ENCODE peak calls at places on chromosome 6, in five cellular contexts. One of them, this sample, is unnamed.

GRCh38 chr6:170371588-170371987 is 65.0 kb downstream of the FAM120B start:
- DNase-seq in GM12891: no peak
- DNase-seq in breast epithelium: no peak
- DNase-seq in HCT116: no peak
- DNase-seq in prostate gland: no peak
- DNase-seq in this sample: no peak

GRCh38 chr6:87279051-87279595 is 43.3 kb upstream of the SMIM8 start:
- DNase-seq in GM12891: no peak
- DNase-seq in breast epithelium: no peak
- DNase-seq in HCT116: no peak
- DNase-seq in prostate gland: no peak
- DNase-seq in this sample: no peak

GRCh38 chr6:168215121-168215808 is 104.3 kb downstream of the DACT2 start:
- DNase-seq in GM12891: no peak
- DNase-seq in breast epithelium: peak; percentile 7
- DNase-seq in HCT116: no peak
- DNase-seq in prostate gland: no peak
- DNase-seq in this sample: no peak

GRCh38 chr6:138105446-138105845 is 1.8 kb downstream of the PERP start:
- DNase-seq in GM12891: no peak
- DNase-seq in breast epithelium: peak; percentile 71
- DNase-seq in HCT116: no peak
- DNase-seq in prostate gland: peak; percentile 67
- DNase-seq in this sample: no peak

GRCh38 chr6:136014454-136015421 is 163.2 kb downstream of the PDE7B start:
- DNase-seq in GM12891: no peak
- DNase-seq in breast epithelium: no peak
- DNase-seq in HCT116: no peak
- DNase-seq in prostate gland: no peak
- DNase-seq in this sample: no peak

GRCh38 chr6:35028781-35029180 is 112.4 kb downstream of the TCP11 start:
- DNase-seq in GM12891: no peak
- DNase-seq in breast epithelium: no peak
- DNase-seq in HCT116: no peak
- DNase-seq in prostate gland: no peak
- DNase-seq in this sample: no peak

GRCh38 chr6:67449602-67450001 is 1185.5 kb upstream of the ADGRB3 start:
- DNase-seq in GM12891: no peak
- DNase-seq in breast epithelium: no peak
- DNase-seq in HCT116: no peak
- DNase-seq in prostate gland: no peak
- DNase-seq in this sample: no peak

GRCh38 chr6:692356-692851 is 535 bp downstream of the EXOC2 start:
- DNase-seq in GM12891: peak; percentile 62
- DNase-seq in breast epithelium: no peak
- DNase-seq in HCT116: peak; percentile 33
- DNase-seq in prostate gland: no peak
- DNase-seq in this sample: peak; percentile 55

GRCh38 chr6:41932378-41932777 is 9.2 kb downstream of the CCND3 start:
- DNase-seq in GM12891: no peak
- DNase-seq in breast epithelium: no peak
- DNase-seq in HCT116: no peak
- DNase-seq in prostate gland: no peak
- DNase-seq in this sample: no peak

GRCh38 chr6:88238065-88238464 is 71.9 kb upstream of the CNR1 start:
- DNase-seq in GM12891: peak; percentile 15
- DNase-seq in breast epithelium: no peak
- DNase-seq in HCT116: peak; percentile 13
- DNase-seq in prostate gland: no peak
- DNase-seq in this sample: peak; percentile 22

GRCh38 chr6:126657556-126658129 is 317.7 kb downstream of the CENPW start:
- DNase-seq in GM12891: no peak
- DNase-seq in breast epithelium: no peak
- DNase-seq in HCT116: peak; percentile 39
- DNase-seq in prostate gland: no peak
- DNase-seq in this sample: no peak

GRCh38 chr6:90079555-90080490 is 185.6 kb downstream of the GJA10 start:
- DNase-seq in GM12891: no peak
- DNase-seq in breast epithelium: no peak
- DNase-seq in HCT116: no peak
- DNase-seq in prostate gland: no peak
- DNase-seq in this sample: no peak

GRCh38 chr6:117508450-117508971 is 26.0 kb downstream of the DCBLD1 start:
- DNase-seq in GM12891: no peak
- DNase-seq in breast epithelium: no peak
- DNase-seq in HCT116: no peak
- DNase-seq in prostate gland: no peak
- DNase-seq in this sample: no peak

GRCh38 chr6:36130672-36131516 is 581 bp downstream of the MAPK13 start:
- DNase-seq in GM12891: peak; percentile 43
- DNase-seq in breast epithelium: no peak
- DNase-seq in HCT116: peak; percentile 31
- DNase-seq in prostate gland: peak; percentile 27
- DNase-seq in this sample: peak; percentile 53

GRCh38 chr6:126539022-126539421 is 199.1 kb downstream of the CENPW start:
- DNase-seq in GM12891: no peak
- DNase-seq in breast epithelium: no peak
- DNase-seq in HCT116: peak; percentile 67
- DNase-seq in prostate gland: no peak
- DNase-seq in this sample: no peak

GRCh38 chr6:95489185-95489863 is 88.0 kb upstream of the MANEA start:
- DNase-seq in GM12891: no peak
- DNase-seq in breast epithelium: no peak
- DNase-seq in HCT116: no peak
- DNase-seq in prostate gland: no peak
- DNase-seq in this sample: no peak

GRCh38 chr6:157181649-157182048 is 141.7 kb downstream of the TMEM242 start:
- DNase-seq in GM12891: no peak
- DNase-seq in breast epithelium: no peak
- DNase-seq in HCT116: peak; percentile 37
- DNase-seq in prostate gland: no peak
- DNase-seq in this sample: no peak

GRCh38 chr6:145824344-145824743 is 9.7 kb upstream of the FBXO30 start:
- DNase-seq in GM12891: no peak
- DNase-seq in breast epithelium: no peak
- DNase-seq in HCT116: no peak
- DNase-seq in prostate gland: no peak
- DNase-seq in this sample: no peak

GRCh38 chr6:29887819-29888581 is 54.3 kb upstream of the HLA-A start:
- DNase-seq in GM12891: peak; percentile 45
- DNase-seq in breast epithelium: no peak
- DNase-seq in HCT116: peak; percentile 18
- DNase-seq in prostate gland: peak; percentile 42
- DNase-seq in this sample: peak; percentile 71

GRCh38 chr6:20211941-20212391 is 303 bp downstream of the MBOAT1 start:
- DNase-seq in GM12891: no peak
- DNase-seq in breast epithelium: peak; percentile 32
- DNase-seq in HCT116: no peak
- DNase-seq in prostate gland: peak; percentile 54
- DNase-seq in this sample: no peak

GRCh38 chr6:77063494-77063893 is 399.8 kb downstream of the HTR1B start:
- DNase-seq in GM12891: no peak
- DNase-seq in breast epithelium: no peak
- DNase-seq in HCT116: no peak
- DNase-seq in prostate gland: no peak
- DNase-seq in this sample: no peak

GRCh38 chr6:37396571-37397185 is 36.3 kb upstream of the CMTR1 start:
- DNase-seq in GM12891: no peak
- DNase-seq in breast epithelium: no peak
- DNase-seq in HCT116: no peak
- DNase-seq in prostate gland: no peak
- DNase-seq in this sample: no peak

GRCh38 chr6:22248513-22249308 is 48.1 kb downstream of the PRL start:
- DNase-seq in GM12891: no peak
- DNase-seq in breast epithelium: no peak
- DNase-seq in HCT116: no peak
- DNase-seq in prostate gland: no peak
- DNase-seq in this sample: no peak

GRCh38 chr6:71294121-71294523 is 5.5 kb downstream of the OGFRL1 start:
- DNase-seq in GM12891: no peak
- DNase-seq in breast epithelium: no peak
- DNase-seq in HCT116: no peak
- DNase-seq in prostate gland: no peak
- DNase-seq in this sample: no peak

GRCh38 chr6:44645276-44645675 is 257.8 kb downstream of the CDC5L start:
- DNase-seq in GM12891: no peak
- DNase-seq in breast epithelium: no peak
- DNase-seq in HCT116: no peak
- DNase-seq in prostate gland: no peak
- DNase-seq in this sample: no peak

GRCh38 chr6:138293996-138294395 is 75.7 kb upstream of the PBOV1 start:
- DNase-seq in GM12891: no peak
- DNase-seq in breast epithelium: no peak
- DNase-seq in HCT116: no peak
- DNase-seq in prostate gland: no peak
- DNase-seq in this sample: no peak

GRCh38 chr6:39859025-39859424 is 66.8 kb downstream of the DAAM2 start:
- DNase-seq in GM12891: no peak
- DNase-seq in breast epithelium: no peak
- DNase-seq in HCT116: no peak
- DNase-seq in prostate gland: no peak
- DNase-seq in this sample: no peak

GRCh38 chr6:145147559-145147958 is 587.8 kb downstream of the EPM2A start:
- DNase-seq in GM12891: no peak
- DNase-seq in breast epithelium: no peak
- DNase-seq in HCT116: no peak
- DNase-seq in prostate gland: no peak
- DNase-seq in this sample: no peak

GRCh38 chr6:84671188-84671587 is 93.2 kb downstream of the TBX18 start:
- DNase-seq in GM12891: no peak
- DNase-seq in breast epithelium: no peak
- DNase-seq in HCT116: no peak
- DNase-seq in prostate gland: no peak
- DNase-seq in this sample: no peak

GRCh38 chr6:34901930-34902329 is 12.9 kb downstream of the ANKS1A start:
- DNase-seq in GM12891: no peak
- DNase-seq in breast epithelium: no peak
- DNase-seq in HCT116: no peak
- DNase-seq in prostate gland: no peak
- DNase-seq in this sample: no peak

GRCh38 chr6:166490671-166491500 is 95.6 kb downstream of the RAMACL start:
- DNase-seq in GM12891: no peak
- DNase-seq in breast epithelium: no peak
- DNase-seq in HCT116: no peak
- DNase-seq in prostate gland: no peak
- DNase-seq in this sample: no peak

GRCh38 chr6:44925100-44925739 is 402.9 kb upstream of the RUNX2 start:
- DNase-seq in GM12891: no peak
- DNase-seq in breast epithelium: no peak
- DNase-seq in HCT116: no peak
- DNase-seq in prostate gland: no peak
- DNase-seq in this sample: no peak

GRCh38 chr6:16836186-16836981 is 75.1 kb upstream of the ATXN1 start:
- DNase-seq in GM12891: peak; percentile 26
- DNase-seq in breast epithelium: no peak
- DNase-seq in HCT116: no peak
- DNase-seq in prostate gland: no peak
- DNase-seq in this sample: peak; percentile 33

GRCh38 chr6:25112207-25112874 is 166.8 kb upstream of the CARMIL1 start:
- DNase-seq in GM12891: no peak
- DNase-seq in breast epithelium: no peak
- DNase-seq in HCT116: no peak
- DNase-seq in prostate gland: peak; percentile 65
- DNase-seq in this sample: no peak

GRCh38 chr6:168012431-168013249 is 15.2 kb downstream of the KIF25 start:
- DNase-seq in GM12891: no peak
- DNase-seq in breast epithelium: no peak
- DNase-seq in HCT116: no peak
- DNase-seq in prostate gland: no peak
- DNase-seq in this sample: no peak

GRCh38 chr6:144581807-144582537 is 296.8 kb downstream of the UTRN start:
- DNase-seq in GM12891: no peak
- DNase-seq in breast epithelium: no peak
- DNase-seq in HCT116: peak; percentile 27
- DNase-seq in prostate gland: no peak
- DNase-seq in this sample: no peak

GRCh38 chr6:147046131-147046530 is 158.1 kb upstream of the STXBP5 start:
- DNase-seq in GM12891: no peak
- DNase-seq in breast epithelium: no peak
- DNase-seq in HCT116: no peak
- DNase-seq in prostate gland: no peak
- DNase-seq in this sample: no peak
- TF ChIP-seq POLR2AphosphoS5 in GM12891: no peak
- TF ChIP-seq POLR2AphosphoS5 in breast epithelium: no peak
- TF ChIP-seq POLR2AphosphoS5 in HCT116: no peak
- TF ChIP-seq POLR2AphosphoS5 in prostate gland: no peak
- TF ChIP-seq POLR2AphosphoS5 in this sample: no peak

DNA sequence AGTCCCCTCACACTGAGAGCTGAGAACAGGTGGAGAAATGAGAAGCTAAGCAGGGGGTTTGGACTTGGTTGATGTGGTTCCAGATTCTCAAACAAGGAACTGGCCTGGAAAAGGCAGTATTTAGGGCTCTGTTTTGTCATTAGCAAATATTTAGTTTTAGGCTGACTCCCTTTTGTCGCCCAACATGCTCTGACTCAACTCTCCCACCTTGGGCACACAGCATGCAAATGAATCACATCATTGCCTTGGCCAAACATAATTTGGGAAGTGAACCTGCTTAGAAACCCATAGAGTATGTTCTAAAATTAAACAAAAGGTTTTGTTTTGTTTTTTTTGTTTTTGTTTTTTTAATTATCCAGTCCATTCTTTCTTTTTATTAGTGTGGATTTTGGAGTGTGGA is 9.5 kb upstream of the UQCC2 start:
- DNase-seq in GM12891: no peak
- DNase-seq in breast epithelium: no peak
- DNase-seq in HCT116: no peak
- DNase-seq in prostate gland: no peak
- DNase-seq in this sample: no peak
- TF ChIP-seq POLR2A in GM12891: no peak
- TF ChIP-seq POLR2A in breast epithelium: no peak
- TF ChIP-seq POLR2A in HCT116: no peak
- TF ChIP-seq POLR2A in prostate gland: no peak
- TF ChIP-seq POLR2A in this sample: no peak

GRCh38 chr6:5851261-5851757 is 155.4 kb downstream of the NRN1 start:
- DNase-seq in GM12891: peak; percentile 76
- DNase-seq in breast epithelium: no peak
- DNase-seq in HCT116: no peak
- DNase-seq in prostate gland: peak; percentile 26
- DNase-seq in this sample: peak; percentile 61
- TF ChIP-seq POLR2AphosphoS5 in GM12891: no peak
- TF ChIP-seq POLR2AphosphoS5 in breast epithelium: no peak
- TF ChIP-seq POLR2AphosphoS5 in HCT116: no peak
- TF ChIP-seq POLR2AphosphoS5 in prostate gland: no peak
- TF ChIP-seq POLR2AphosphoS5 in this sample: no peak

DNA sequence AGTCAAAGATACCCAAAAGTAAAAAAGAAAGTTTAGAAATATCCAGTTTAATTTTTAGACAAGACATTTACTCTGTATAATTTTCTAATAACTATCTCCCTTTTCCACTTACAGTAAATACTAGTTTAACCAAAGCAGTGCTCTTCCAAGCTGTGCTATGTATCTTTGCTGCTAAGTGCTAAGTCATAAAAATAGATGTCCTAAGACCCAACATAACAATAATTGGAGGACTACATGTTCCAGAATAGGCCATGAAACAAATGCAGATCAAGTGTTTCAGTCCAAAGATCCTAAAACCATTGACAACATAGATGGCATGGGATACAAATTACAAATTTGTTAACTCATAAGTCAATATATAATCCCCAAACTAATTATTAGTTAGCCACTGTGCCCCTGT is 111.1 kb downstream of the FAM83B start:
- DNase-seq in GM12891: no peak
- DNase-seq in breast epithelium: no peak
- DNase-seq in HCT116: no peak
- DNase-seq in prostate gland: no peak
- DNase-seq in this sample: no peak
- TF ChIP-seq POLR2A in GM12891: no peak
- TF ChIP-seq POLR2A in breast epithelium: no peak
- TF ChIP-seq POLR2A in HCT116: no peak
- TF ChIP-seq POLR2A in prostate gland: no peak
- TF ChIP-seq POLR2A in this sample: no peak